ENCODE peak calls at places on chromosomes 12 and 14, in six cellular contexts. K is D341Med; D is DMS79; R is stimulated activated CD8-positive, alpha-beta memory T cell treated with anti-CD3 and anti-CD28 coated beads, Interleukin-2, amount 100 ng/mL, for 1 hour; Q is amniotic stem cell; G is spleen. V is an unnamed sample.
A peak's percentile ranks its signal among the peaks of the same experiment; 100 is the strongest.

GRCh38 chr14:102255401-102256190 is 49.4 kb downstream of the MOK start:
- DNase-seq in K (no peak), D (no peak), R (no peak), Q (no peak), G (no peak), V (no peak)

GRCh38 chr14:63875311-63875710 is 22.5 kb downstream of the SYNE2 start:
- DNase-seq in K (no peak), D (no peak), R (no peak), Q (no peak), G (no peak), V (no peak)

GRCh38 chr14:35482994-35483515 is 50.9 kb upstream of the INSM2 start:
- DNase-seq in K (no peak), D (no peak), R (no peak), Q (no peak), G (no peak), V (no peak)

GRCh38 chr14:76486251-76486743 is 110.4 kb downstream of the ESRRB start:
- DNase-seq in K (peak; percentile 85), D (peak; percentile 98), R (no peak), Q (no peak), G (peak; percentile 25), V (no peak)

GRCh38 chr12:52980096-52980694 is 26.1 kb upstream of the EIF4B start:
- DNase-seq in K (no peak), D (no peak), R (no peak), Q (no peak), G (no peak), V (no peak)

GRCh38 chr14:92549853-92550244 is 36.3 kb downstream of the RIN3 start:
- DNase-seq in K (no peak), D (no peak), R (no peak), Q (no peak), G (no peak), V (no peak)

GRCh38 chr14:105195533-105196227 is 14.6 kb upstream of the NUDT14 start:
- DNase-seq in K (no peak), D (no peak), R (no peak), Q (no peak), G (no peak), V (no peak)

GRCh38 chr12:116529048-116529447 is 30.1 kb upstream of the MAP1LC3B2 start:
- DNase-seq in K (no peak), D (no peak), R (no peak), Q (no peak), G (no peak), V (no peak)

GRCh38 chr12:80321653-80322052 is 122.4 kb upstream of the PTPRQ start:
- DNase-seq in K (no peak), D (no peak), R (no peak), Q (no peak), G (no peak), V (no peak)

GRCh38 chr14:103052407-103052806 is 4.9 kb downstream of the CDC42BPB start:
- DNase-seq in K (no peak), D (no peak), R (no peak), Q (no peak), G (peak; percentile 51), V (no peak)

GRCh38 chr12:62898568-62898967 is 36.4 kb downstream of the PPM1H start:
- DNase-seq in K (no peak), D (no peak), R (no peak), Q (no peak), G (no peak), V (no peak)

GRCh38 chr14:91352696-91353692 is 64.6 kb downstream of the CCDC88C start:
- DNase-seq in K (no peak), D (no peak), R (no peak), Q (no peak), G (peak; percentile 64), V (peak; percentile 49)

GRCh38 chr12:133081408-133081806 is 684 bp downstream of the ZNF140 start:
- DNase-seq in K (no peak), D (no peak), R (no peak), Q (no peak), G (peak; percentile 73), V (no peak)

GRCh38 chr14:77302926-77303325 is 17.8 kb downstream of the POMT2 start:
- DNase-seq in K (no peak), D (peak; percentile 4), R (no peak), Q (no peak), G (no peak), V (no peak)

V was measured in chondrocyte.